ENCODE peak calls at places on chromosomes 3 and 15, in seven cellular contexts. K is CD8-positive, alpha-beta memory T cell; S is cardiac muscle cell; B is cardiac fibroblast; I is CD8-positive, alpha-beta T cell; G is OCI-LY7; A is foreskin fibroblast. P is an unnamed sample.

GRCh38 chr3:65880350-65880749 is 158.4 kb downstream of the MAGI1 start:
- DNase-seq in K (no peak), S (no peak), B (no peak), I (no peak), G (no peak), A (no peak), P (no peak)

GRCh38 chr15:38220874-38221273 is 31.8 kb upstream of the SPRED1 start:
- DNase-seq in K (no peak), S (no peak), B (no peak), I (no peak), G (no peak), A (no peak), P (no peak)

GRCh38 chr3:43533009-43533408 is 88.8 kb downstream of the ANO10 start:
- DNase-seq in K (no peak), S (no peak), B (no peak), I (no peak), G (no peak), A (no peak), P (no peak)

GRCh38 chr3:194806991-194807685 is 121.5 kb downstream of the FAM43A start:
- DNase-seq in K (no peak), S (peak; percentile 59), B (peak; percentile 75), I (no peak), G (no peak), A (peak; percentile 73), P (peak; percentile 47)

GRCh38 chr15:31403606-31404005 is 77.0 kb downstream of the KLF13 start:
- DNase-seq in K (no peak), S (peak; percentile 81), B (peak; percentile 94), I (no peak), G (no peak), A (no peak), P (no peak)

GRCh38 chr3:167798443-167798842 is 62.9 kb downstream of the SERPINI1 start:
- DNase-seq in K (no peak), S (no peak), B (no peak), I (no peak), G (no peak), A (no peak), P (no peak)

GRCh38 chr15:74826372-74826819 is at the start of gene CPLX3:
- DNase-seq in K (peak; percentile 44), S (peak; percentile 21), B (no peak), I (peak; percentile 50), G (no peak), A (peak; percentile 45), P (no peak)

GRCh38 chr3:99006686-99007085 is 105.2 kb upstream of the DCBLD2 start:
- DNase-seq in K (no peak), S (no peak), B (no peak), I (no peak), G (no peak), A (no peak), P (no peak)

GRCh38 chr3:171453175-171453868 is 6.9 kb downstream of the TNIK start:
- DNase-seq in K (no peak), S (no peak), B (no peak), I (no peak), G (no peak), A (peak; percentile 13), P (no peak)
- H3K4me3 ChIP-seq in K (no peak overlapping the region), S (no peak overlapping the region), B (no peak overlapping the region), I (no peak overlapping the region), G (no peak overlapping the region), A (no peak overlapping the region), P (no peak overlapping the region)

DNA sequence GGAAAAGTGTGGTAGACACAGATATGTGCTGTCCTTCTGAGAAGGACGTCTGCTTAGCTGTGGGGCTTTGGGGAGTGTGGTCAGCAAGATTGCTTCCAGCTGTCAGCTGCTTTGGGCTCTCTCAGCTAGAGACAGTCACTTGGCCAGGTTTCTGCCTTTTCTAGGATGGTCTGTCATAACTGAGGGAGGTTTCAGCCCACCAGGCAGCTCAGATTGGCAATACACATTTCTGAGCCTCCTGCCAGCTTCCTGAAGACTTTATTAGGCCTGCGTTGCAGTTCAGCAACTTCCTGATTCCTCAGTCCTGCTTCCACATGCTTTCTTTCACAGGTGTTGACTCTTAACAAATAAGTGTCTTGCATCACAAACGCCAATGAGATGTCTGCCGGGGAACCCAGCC is 286.5 kb downstream of the SQOR start:
- DNase-seq in K (no peak), S (peak; percentile 27), B (peak; percentile 23), I (no peak), G (no peak), A (peak; percentile 34), P (no peak)
- H3K4me3 ChIP-seq in K (no peak overlapping the region), S (no peak overlapping the region), B (no peak overlapping the region), I (no peak overlapping the region), G (no peak overlapping the region), A (no peak overlapping the region), P (no peak overlapping the region)

DNA sequence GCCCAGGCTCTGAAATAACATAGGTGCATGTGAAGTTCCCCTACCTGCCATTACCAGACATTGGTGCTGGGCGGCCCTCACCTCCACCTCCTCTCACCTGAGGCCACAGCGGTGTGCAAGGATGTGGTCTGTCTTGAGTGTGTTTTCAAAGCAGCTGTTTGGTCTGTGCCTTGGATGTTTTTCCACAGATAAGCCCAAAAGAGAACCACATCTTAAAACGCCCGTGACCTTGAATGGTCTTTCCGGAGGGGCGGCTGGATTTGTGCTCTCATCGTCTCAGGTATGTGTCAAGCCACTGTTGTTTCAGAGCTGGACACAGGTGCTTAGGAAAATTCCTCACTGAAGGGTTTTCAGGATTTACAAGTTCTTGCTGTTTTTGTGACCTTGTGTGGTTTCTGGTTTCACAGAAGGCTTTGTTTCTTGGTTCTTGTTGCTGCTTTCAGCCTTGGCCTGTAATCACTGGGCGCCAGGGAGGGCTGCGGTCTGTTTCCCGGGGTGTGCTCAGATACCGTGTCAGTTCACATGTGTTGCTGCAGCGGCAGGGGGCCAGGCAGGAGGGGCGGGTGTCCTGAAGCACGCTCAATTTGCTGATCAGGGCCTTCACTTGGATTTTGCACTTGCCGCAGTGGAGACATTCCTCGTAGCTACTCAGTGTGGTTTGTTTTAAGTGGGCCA is 128.4 kb downstream of the IGF1R start:
- DNase-seq in K (peak; percentile 17), S (peak; percentile 60), B (no peak), I (peak; percentile 34), G (no peak), A (peak; percentile 63), P (no peak)
- H3K4me3 ChIP-seq in K (no peak overlapping the region), S (no peak overlapping the region), B (no peak overlapping the region), I (no peak overlapping the region), G (no peak overlapping the region), A (no peak overlapping the region), P (no peak overlapping the region)

DNA sequence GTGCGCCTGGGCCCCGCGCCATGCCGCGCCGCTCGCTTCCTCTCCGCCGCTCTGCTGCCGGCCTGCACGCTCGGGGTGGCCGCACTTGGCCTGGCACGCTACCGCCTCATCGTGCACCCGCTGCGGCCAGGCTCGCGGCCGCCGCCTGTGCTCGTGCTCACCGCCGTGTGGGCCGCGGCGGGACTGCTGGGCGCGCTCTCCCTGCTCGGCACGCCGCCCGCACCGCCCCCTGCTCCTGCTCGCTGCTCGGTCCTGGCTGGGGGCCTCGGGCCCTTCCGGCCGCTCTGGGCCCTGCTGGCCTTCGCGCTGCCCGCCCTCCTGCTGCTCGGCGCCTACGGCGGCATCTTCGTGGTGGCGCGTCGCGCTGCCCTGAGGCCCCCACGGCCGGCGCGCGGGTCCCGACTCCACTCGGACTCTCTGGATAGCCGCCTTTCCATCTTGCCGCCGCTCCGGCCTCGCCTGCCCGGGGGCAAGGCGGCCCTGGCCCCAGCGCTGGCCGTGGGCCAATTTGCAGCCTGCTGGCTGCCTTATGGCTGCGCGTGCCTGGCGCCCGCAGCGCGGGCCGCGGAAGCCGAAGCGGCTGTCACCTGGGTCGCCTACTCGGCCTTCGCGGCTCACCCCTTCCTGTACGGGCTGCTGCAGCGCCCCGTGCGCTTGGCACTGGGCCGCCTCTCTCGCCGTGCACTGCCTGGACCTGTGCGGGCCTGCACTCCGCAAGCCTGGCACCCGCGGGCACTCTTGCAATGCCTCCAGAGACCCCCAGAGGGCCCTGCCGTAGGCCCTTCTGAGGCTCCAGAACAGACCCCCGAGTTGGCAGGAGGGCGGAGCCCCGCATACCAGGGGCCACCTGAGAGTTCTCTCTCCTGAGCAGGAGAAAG is 951 bp downstream of the GPR62 start:
- DNase-seq in K (peak; percentile 24), S (peak; percentile 83), B (peak; percentile 28), I (peak; percentile 48), G (peak; percentile 36), A (peak; percentile 78), P (no peak)
- H3K4me3 ChIP-seq in K (peak overlapping the region; percentile 28), S (no peak overlapping the region), B (no peak overlapping the region), I (peak overlapping the region; percentile 28), G (no peak overlapping the region), A (no peak overlapping the region), P (no peak overlapping the region)

GRCh38 chr3:17741621-17742091 is 775 bp downstream of the TBC1D5 start:
- DNase-seq in K (no peak), S (no peak), B (peak; percentile 67), I (no peak), G (no peak), A (no peak), P (no peak)

GRCh38 chr3:17740703-17741102 is 1.7 kb downstream of the TBC1D5 start:
- DNase-seq in K (no peak), S (peak; percentile 49), B (peak; percentile 66), I (no peak), G (peak; percentile 67), A (peak; percentile 45), P (no peak)

GRCh38 chr3:17737591-17737990 is 4.8 kb downstream of the TBC1D5 start:
- DNase-seq in K (no peak), S (no peak), B (no peak), I (no peak), G (no peak), A (no peak), P (no peak)

GRCh38 chr3:17738219-17738618 is 4.2 kb downstream of the TBC1D5 start:
- DNase-seq in K (no peak), S (no peak), B (no peak), I (no peak), G (no peak), A (no peak), P (no peak)

DNA sequence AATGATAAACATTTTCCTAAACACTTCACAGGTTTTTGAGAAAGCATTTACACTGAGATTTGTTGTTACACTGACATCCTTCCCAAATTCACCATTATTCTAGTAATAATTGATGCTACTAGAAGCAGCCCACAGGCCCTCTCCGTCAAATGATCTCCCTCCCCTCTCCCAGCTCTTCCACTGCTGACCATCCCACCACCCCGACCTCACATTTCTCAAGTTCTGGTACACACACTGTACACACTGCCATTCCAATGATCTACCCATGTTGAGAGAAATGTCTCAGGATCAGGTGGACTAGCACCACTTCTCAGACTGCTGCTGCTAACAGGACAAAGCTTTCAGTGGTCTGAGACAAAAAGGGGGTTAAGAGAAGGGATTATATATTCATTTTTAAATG is 3.5 kb downstream of the TBC1D5 start:
- DNase-seq in K (no peak), S (no peak), B (no peak), I (no peak), G (no peak), A (no peak), P (no peak)
- H3K4me3 ChIP-seq in K (no peak overlapping the region), S (no peak overlapping the region), B (no peak overlapping the region), I (no peak overlapping the region), G (peak overlapping the region; percentile 81), A (no peak overlapping the region), P (no peak overlapping the region)

GRCh38 chr15:89494941-89495637 is 1.3 kb downstream of the RHCG start:
- DNase-seq in K (no peak), S (peak; percentile 32), B (peak; percentile 42), I (no peak), G (peak; percentile 23), A (peak; percentile 26), P (no peak)
- H3K4me3 ChIP-seq in K (no peak overlapping the region), S (no peak overlapping the region), B (no peak overlapping the region), I (no peak overlapping the region), G (no peak overlapping the region), A (no peak overlapping the region), P (no peak overlapping the region)

GRCh38 chr3:48445277-48445882 is 1.2 kb upstream of the ATRIP start:
- DNase-seq in K (no peak), S (no peak), B (no peak), I (no peak), G (no peak), A (peak; percentile 16), P (no peak)
- H3K4me3 ChIP-seq in K (no peak overlapping the region), S (no peak overlapping the region), B (peak overlapping the region; percentile 95), I (no peak overlapping the region), G (peak overlapping the region; percentile 92), A (peak overlapping the region; percentile 58), P (peak overlapping the region; percentile 59)

P was measured in skeletal muscle cell.